ENCODE peak calls at places on chromosome 21, in six cellular contexts. Z is SK-N-SH; X is tibial nerve; C is CD8-positive, alpha-beta T cell; E is heart right ventricle; H is adrenal gland. O is an unnamed sample.

GRCh38 chr21:31180256-31181088 is 142.2 kb upstream of the KRTAP19-8 start:
- DNase-seq in Z (peak; percentile 68), X (peak; percentile 40), C (no peak), E (no peak), H (peak; percentile 28), O (no peak)

GRCh38 chr21:32800056-32800455 is 28.5 kb upstream of the PAXBP1 start:
- DNase-seq in Z (no peak), X (no peak), C (no peak), E (no peak), H (no peak), O (no peak)

GRCh38 chr21:35705888-35706287 is 354.4 kb downstream of the SETD4 start:
- DNase-seq in Z (no peak), X (no peak), C (no peak), E (no peak), H (no peak), O (no peak)

GRCh38 chr21:36079010-36079649 is 9.3 kb downstream of the CBR1 start:
- DNase-seq in Z (no peak), X (peak; percentile 15), C (no peak), E (no peak), H (peak; percentile 29), O (no peak)

GRCh38 chr21:34582506-34583150 is 32.3 kb downstream of the RCAN1 start:
- DNase-seq in Z (peak; percentile 17), X (no peak), C (no peak), E (peak; percentile 38), H (no peak), O (peak; percentile 39)

GRCh38 chr21:32562915-32563314 is 22.4 kb downstream of the TCP10L start:
- DNase-seq in Z (no peak), X (no peak), C (no peak), E (no peak), H (no peak), O (no peak)

GRCh38 chr21:33552093-33552998 is 9.5 kb downstream of the SON start:
- DNase-seq in Z (peak; percentile 38), X (no peak), C (no peak), E (no peak), H (no peak), O (no peak)

GRCh38 chr21:32978346-32979270 is 47.1 kb upstream of the OLIG2 start:
- DNase-seq in Z (no peak), X (no peak), C (no peak), E (no peak), H (no peak), O (no peak)

GRCh38 chr21:35116777-35117176 is 67.7 kb upstream of the RUNX1 start:
- DNase-seq in Z (no peak), X (no peak), C (no peak), E (no peak), H (no peak), O (no peak)

GRCh38 chr21:35319684-35320083 is 270.6 kb upstream of the RUNX1 start:
- DNase-seq in Z (no peak), X (no peak), C (no peak), E (no peak), H (peak; percentile 18), O (no peak)

GRCh38 chr21:41678944-41679343 is 87.9 kb downstream of the RIPK4 start:
- DNase-seq in Z (peak; percentile 61), X (peak; percentile 87), C (no peak), E (peak; percentile 81), H (peak; percentile 86), O (peak; percentile 99)

GRCh38 chr21:17560377-17560776 is 47.5 kb downstream of the CXADR start:
- DNase-seq in Z (no peak), X (no peak), C (no peak), E (no peak), H (no peak), O (no peak)

GRCh38 chr21:21200103-21200938 is 202.1 kb downstream of the NCAM2 start:
- DNase-seq in Z (no peak), X (peak; percentile 53), C (no peak), E (no peak), H (peak; percentile 91), O (peak; percentile 8)

GRCh38 chr21:34579411-34579810 is 35.5 kb downstream of the RCAN1 start:
- DNase-seq in Z (no peak), X (no peak), C (no peak), E (no peak), H (no peak), O (peak; percentile 57)

GRCh38 chr21:17463441-17463840 is 49.4 kb upstream of the CXADR start:
- DNase-seq in Z (no peak), X (no peak), C (no peak), E (no peak), H (peak; percentile 66), O (peak; percentile 81)

GRCh38 chr21:25329227-25329626 is 278.1 kb downstream of the MRPL39 start:
- DNase-seq in Z (no peak), X (no peak), C (no peak), E (no peak), H (no peak), O (peak; percentile 27)

GRCh38 chr21:26117324-26117971 is 53.1 kb downstream of the APP start:
- DNase-seq in Z (no peak), X (no peak), C (no peak), E (no peak), H (no peak), O (no peak)

GRCh38 chr21:20739421-20739820 is 258.8 kb upstream of the NCAM2 start:
- DNase-seq in Z (peak; percentile 17), X (no peak), C (no peak), E (no peak), H (peak; percentile 4), O (no peak)

GRCh38 chr21:15015622-15016471 is 49.0 kb downstream of the NRIP1 start:
- DNase-seq in Z (no peak), X (no peak), C (no peak), E (no peak), H (no peak), O (peak; percentile 52)

GRCh38 chr21:42193131-42193671 is 25.7 kb upstream of the ABCG1 start:
- DNase-seq in Z (no peak), X (no peak), C (peak; percentile 49), E (no peak), H (no peak), O (no peak)

GRCh38 chr21:8990326-8991087 is 1530.9 kb upstream of the TPTE start:
- DNase-seq in Z (no peak), X (no peak), C (no peak), E (no peak), H (no peak), O (no peak)

DNA sequence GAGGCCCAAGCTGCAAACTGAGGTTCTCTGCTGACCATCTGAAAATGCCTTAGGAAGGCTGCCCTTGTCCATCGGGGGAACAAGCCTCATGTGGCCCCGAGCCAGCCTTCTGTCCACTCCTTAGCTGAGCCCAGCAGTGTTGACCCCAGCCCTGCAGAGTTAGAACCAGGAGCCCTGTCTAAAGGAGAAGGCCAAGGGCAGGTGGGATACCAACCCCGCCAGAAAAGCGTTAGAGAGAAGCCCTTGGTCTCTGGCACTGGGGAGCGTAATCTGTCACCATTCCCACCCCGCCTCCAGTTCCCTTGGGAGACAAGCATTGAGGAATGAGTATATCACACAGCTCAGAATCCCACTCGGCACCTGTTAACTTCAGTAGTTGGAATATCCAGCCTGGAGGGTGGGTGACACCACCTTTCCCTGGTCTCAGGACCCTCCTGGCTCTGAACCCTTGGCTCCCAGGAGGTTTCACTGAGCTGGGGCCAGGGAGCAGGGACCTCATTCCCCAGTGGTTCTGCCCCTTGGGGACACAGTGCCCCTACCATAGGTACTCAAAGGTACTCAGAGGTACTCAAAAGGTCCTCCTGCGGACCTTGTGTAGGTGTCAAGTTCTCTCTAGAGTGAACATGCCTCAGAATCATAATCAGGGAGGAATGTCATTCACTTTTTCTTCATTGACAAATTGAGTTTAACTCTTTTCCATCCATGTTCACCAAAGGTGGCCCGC is 16.4 kb downstream of the ETS2 start:
- DNase-seq in Z (no peak), X (no peak), C (no peak), E (no peak), H (no peak), O (no peak)
- H3K27ac ChIP-seq in Z (no peak overlapping the region), X (peak overlapping the region; percentile 57), C (no peak overlapping the region), E (peak overlapping the region; percentile 87), H (no peak overlapping the region), O (peak overlapping the region; percentile 88)

GRCh38 chr21:46626536-46627302 is 8.8 kb upstream of the PRMT2 start:
- DNase-seq in Z (no peak), X (no peak), C (no peak), E (no peak), H (no peak), O (no peak)
- H3K27ac ChIP-seq in Z (no peak overlapping the region), X (no peak overlapping the region), C (peak overlapping the region; percentile 25), E (no peak overlapping the region), H (no peak overlapping the region), O (no peak overlapping the region)

GRCh38 chr21:38831526-38832467 is 26.1 kb downstream of the ETS2 start:
- DNase-seq in Z (no peak), X (peak; percentile 97), C (no peak), E (no peak), H (peak; percentile 88), O (peak; percentile 94)
- H3K27ac ChIP-seq in Z (no peak overlapping the region), X (peak overlapping the region; percentile 40), C (no peak overlapping the region), E (peak overlapping the region; percentile 55), H (no peak overlapping the region), O (peak overlapping the region; percentile 78)

GRCh38 chr21:19123053-19123452 is 719.5 kb upstream of the TMPRSS15 start:
- DNase-seq in Z (no peak), X (no peak), C (no peak), E (no peak), H (peak; percentile 15), O (no peak)

GRCh38 chr21:19123525-19123924 is 719.9 kb upstream of the TMPRSS15 start:
- DNase-seq in Z (no peak), X (no peak), C (no peak), E (no peak), H (no peak), O (no peak)

GRCh38 chr21:19122371-19122770 is 718.8 kb upstream of the TMPRSS15 start:
- DNase-seq in Z (no peak), X (no peak), C (no peak), E (no peak), H (no peak), O (no peak)

DNA sequence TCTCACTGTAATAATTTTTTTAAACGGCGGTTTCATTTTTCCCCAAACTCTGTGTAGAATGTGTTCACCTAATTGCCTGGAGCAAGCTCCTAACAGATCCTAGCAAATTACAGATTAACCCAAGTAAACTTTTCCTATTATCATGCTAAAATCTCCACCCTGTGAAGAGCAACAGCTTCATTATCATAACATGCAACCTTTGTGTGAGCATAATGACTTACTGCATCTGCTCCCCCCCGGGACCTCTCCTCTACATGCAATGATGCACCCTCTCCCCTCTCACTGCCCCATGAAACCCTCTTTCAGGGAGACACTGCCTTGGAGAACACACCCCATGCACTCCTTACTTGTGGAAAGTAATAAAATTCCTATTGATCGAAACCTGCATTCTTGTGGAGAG is 717.0 kb upstream of the TMPRSS15 start:
- DNase-seq in Z (no peak), X (no peak), C (no peak), E (no peak), H (no peak), O (no peak)
- H3K27ac ChIP-seq in Z (no peak overlapping the region), X (no peak overlapping the region), C (no peak overlapping the region), E (no peak overlapping the region), H (no peak overlapping the region), O (no peak overlapping the region)

DNA sequence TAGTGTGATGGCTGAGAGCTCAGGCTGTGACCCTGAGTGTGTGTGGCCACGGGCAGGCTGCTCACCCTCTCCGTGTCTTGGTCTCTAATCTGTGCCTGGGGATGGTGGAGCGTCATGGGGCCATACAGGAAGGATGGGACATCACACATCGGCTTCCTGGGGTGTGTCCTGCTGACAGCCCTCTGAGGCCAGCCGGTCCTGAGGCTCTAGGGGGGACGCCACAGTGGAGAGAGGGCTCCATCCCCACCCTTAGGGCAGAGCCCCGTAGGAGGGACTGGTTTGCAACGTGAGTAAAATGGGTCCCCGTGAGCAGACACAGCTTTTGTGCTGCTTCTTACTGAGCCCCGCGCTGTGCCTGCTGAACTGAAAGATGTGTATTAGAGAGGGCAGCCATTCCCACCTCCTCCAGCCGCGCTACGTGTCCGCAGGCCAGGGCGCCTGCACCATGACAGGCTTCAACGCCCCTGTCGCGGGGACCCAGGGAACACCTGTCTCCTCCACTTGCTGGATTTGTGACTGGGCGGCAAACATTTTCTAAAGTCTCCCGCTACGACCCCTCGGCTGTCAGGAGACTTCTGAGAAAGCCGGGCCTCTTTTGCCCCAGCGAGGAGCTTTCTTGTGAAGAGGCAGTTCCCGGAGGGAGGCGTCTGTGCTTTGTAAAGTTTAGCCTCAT is 8.1 kb downstream of the COL18A1 start:
- DNase-seq in Z (no peak), X (no peak), C (no peak), E (no peak), H (no peak), O (no peak)
- H3K27ac ChIP-seq in Z (no peak overlapping the region), X (no peak overlapping the region), C (no peak overlapping the region), E (peak overlapping the region; percentile 36), H (peak overlapping the region; percentile 39), O (no peak overlapping the region)

O was measured in epithelial cell of prostate.